ENCODE peak calls at places on chromosomes 1 and 21, in four cellular contexts. F, G, E and N are unnamed samples.

GRCh38 chr1:86200901-86201300 is 44.3 kb upstream of the COL24A1 start:
- DNase-seq in E (no peak), F (no peak), G (no peak), N (no peak)

GRCh38 chr1:8155528-8156186 is 129.5 kb upstream of the ERRFI1 start:
- DNase-seq in F (no peak), E (no peak), G (no peak), N (no peak)

GRCh38 chr1:201883786-201884185 is 4.9 kb upstream of the SHISA4 start:
- DNase-seq in G (no peak), E (peak), F (peak), N (no peak)

GRCh38 chr1:26784886-26785285 is 2.9 kb upstream of the PIGV start:
- DNase-seq in G (no peak), E (no peak), F (no peak), N (no peak)

GRCh38 chr1:192858456-192858855 is 49.6 kb downstream of the RGS2 start:
- DNase-seq in G (no peak), F (no peak), E (no peak), N (no peak)

GRCh38 chr1:160739098-160739511 is at the start of gene SLAMF7:
- DNase-seq in F (peak), E (no peak), G (peak), N (no peak)

GRCh38 chr21:34593423-34593822 is 21.5 kb downstream of the RCAN1 start:
- DNase-seq in E (no peak), G (no peak), F (no peak), N (no peak)

GRCh38 chr1:204254031-204254661 is 40.4 kb upstream of the GOLT1A start:
- DNase-seq in F (peak), E (no peak), G (no peak), N (no peak)

GRCh38 chr1:235113183-235113917 is 15.3 kb downstream of the TOMM20 start:
- DNase-seq in E (peak), G (no peak), F (no peak), N (no peak)

GRCh38 chr1:54870869-54871268 is 16.1 kb downstream of the DHCR24 start:
- DNase-seq in G (no peak), F (no peak), E (no peak), N (no peak)

GRCh38 chr1:22591576-22591975 is 28.3 kb downstream of the EPHA8 start:
- DNase-seq in F (no peak), G (no peak), E (no peak), N (no peak)

GRCh38 chr1:227896710-227897655 is 50.7 kb downstream of the WNT9A start:
- DNase-seq in E (no peak), F (no peak), G (no peak), N (no peak)

GRCh38 chr1:162554258-162554657 is 7.3 kb upstream of the UAP1 start:
- DNase-seq in F (no peak), E (no peak), G (no peak), N (no peak)

GRCh38 chr1:154712166-154712838 is 104.3 kb upstream of the ADAR start:
- DNase-seq in F (no peak), E (no peak), G (no peak), N (no peak)

GRCh38 chr1:171110485-171111340 is 20.0 kb downstream of the FMO3 start:
- DNase-seq in E (no peak), G (no peak), F (no peak), N (no peak)

GRCh38 chr1:107706181-107706580 is 258.8 kb downstream of the VAV3 start:
- DNase-seq in E (no peak), G (no peak), F (no peak), N (no peak)

DNA sequence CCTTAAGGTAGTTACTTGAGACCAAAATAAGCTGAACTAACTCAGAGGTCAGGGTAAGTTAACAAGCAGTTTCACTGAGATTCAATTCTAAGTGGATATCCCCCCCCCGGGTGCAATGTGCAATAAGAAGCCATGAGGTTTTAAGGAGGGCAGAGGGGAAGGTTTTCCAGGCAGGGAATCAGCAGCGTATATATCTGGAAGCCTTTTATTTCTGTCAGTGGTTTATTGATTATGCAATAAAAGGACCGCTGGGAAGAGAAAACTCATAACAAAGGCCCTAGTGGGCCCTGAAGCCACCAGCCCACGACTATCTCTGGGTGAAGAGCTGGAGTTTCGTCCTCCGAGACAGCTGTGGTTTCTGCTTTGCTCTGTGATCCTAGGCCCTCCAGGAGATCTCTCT is 53.1 kb upstream of the CTPS1 start:
- DNase-seq in E (no peak), F (no peak), G (no peak), N (no peak)
- TF ChIP-seq SPI1 in E (no peak), F (no peak), G (no peak), N (no peak)

GRCh38 chr1:12010751-12011570 is 8.3 kb upstream of the MIIP start:
- DNase-seq in E (no peak), G (no peak), F (no peak), N (no peak)
- TF ChIP-seq SPI1 in E (no peak), G (no peak), F (no peak), N (no peak)

GRCh38 chr1:173477286-173478098 is at the start of gene PRDX6:
- DNase-seq in G (no peak), E (no peak), F (peak), N (peak)
- TF ChIP-seq SPI1 in G (no peak), E (no peak), F (no peak), N (no peak)

GRCh38 chr1:175126347-175126746 is 58.7 kb downstream of the TNN start:
- DNase-seq in G (no peak), F (no peak), E (no peak), N (no peak)
- TF ChIP-seq SPI1 in G (no peak), F (no peak), E (no peak), N (no peak)

GRCh38 chr1:174337000-174337681 is 110.6 kb upstream of the GPR52 start:
- DNase-seq in G (no peak), E (no peak), F (no peak), N (no peak)

DNA sequence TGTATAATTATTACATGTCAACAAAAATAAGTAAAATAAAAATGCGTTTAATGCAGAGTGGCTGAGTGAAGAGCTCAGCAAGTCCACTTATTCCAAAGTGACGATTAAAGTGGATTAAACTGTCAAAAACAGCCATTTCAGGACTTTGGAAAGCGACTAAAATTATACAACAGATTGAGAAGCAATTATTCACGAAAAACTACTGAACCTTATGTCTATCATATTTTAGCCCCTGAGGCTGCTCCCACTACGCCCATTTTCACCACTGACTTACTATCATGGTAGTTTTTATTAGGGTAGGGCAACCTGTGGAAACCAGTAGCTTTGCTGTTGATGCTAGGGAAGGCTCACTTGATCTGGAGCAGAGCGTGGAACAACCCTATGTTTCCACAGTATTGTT is 114.3 kb upstream of the GPR52 start:
- DNase-seq in G (no peak), E (no peak), F (no peak), N (no peak)
- TF ChIP-seq SPI1 in G (no peak), E (no peak), F (no peak), N (no peak)